ENCODE peak calls at places on chromosomes 6 and 20, in five cellular contexts. K is pancreas, V is heart right ventricle, O is cardiac muscle cell, R is WERI-Rb-1. B is an unnamed sample.

GRCh38 chr6:44230034-44230675 is 6.8 kb downstream of the SLC29A1 start:
- DNase-seq in V (no peak), O (no peak), R (no peak), K (no peak), B (no peak)

GRCh38 chr20:62365814-62366369 is 1.2 kb downstream of the LAMA5 start:
- DNase-seq in K (peak; percentile 56), R (peak; percentile 74), V (no peak), O (peak; percentile 55), B (peak; percentile 84)

GRCh38 chr6:51025082-51025777 is 206.6 kb downstream of the TFAP2B start:
- DNase-seq in K (no peak), R (no peak), O (no peak), V (no peak), B (no peak)

GRCh38 chr20:53949319-53949839 is 121.0 kb downstream of the BCAS1 start:
- DNase-seq in K (no peak), O (no peak), V (peak; percentile 38), R (no peak), B (no peak)

GRCh38 chr6:36818741-36819140 is 20.5 kb downstream of the CPNE5 start:
- DNase-seq in V (no peak), K (no peak), R (no peak), O (no peak), B (no peak)

GRCh38 chr20:25058051-25058796 is at the start of gene ACSS1:
- DNase-seq in V (peak; percentile 80), K (peak; percentile 75), R (peak; percentile 39), O (no peak), B (peak; percentile 68)

GRCh38 chr6:125668071-125668470 is 81.4 kb upstream of the HEY2 start:
- DNase-seq in O (no peak), V (no peak), K (no peak), R (no peak), B (no peak)

GRCh38 chr20:2102585-2103453 is 1.2 kb downstream of the STK35 start:
- DNase-seq in O (peak; percentile 93), K (peak; percentile 84), V (peak; percentile 87), R (peak; percentile 84), B (peak; percentile 94)

GRCh38 chr20:1034420-1034799 is 32.3 kb upstream of the RSPO4 start:
- DNase-seq in R (no peak), V (no peak), K (no peak), O (no peak), B (no peak)

GRCh38 chr6:111773501-111774345 is 99.5 kb downstream of the FYN start:
- DNase-seq in V (no peak), O (no peak), K (no peak), R (no peak), B (no peak)

GRCh38 chr6:159052720-159053119 is 7.9 kb upstream of the TAGAP start:
- DNase-seq in O (no peak), V (no peak), K (no peak), R (no peak), B (no peak)

GRCh38 chr6:116779569-116780164 is 14.1 kb upstream of the FAM162B start:
- DNase-seq in R (no peak), O (peak; percentile 52), V (no peak), K (no peak), B (peak; percentile 70)

GRCh38 chr20:24470782-24471582 is 1.6 kb downstream of the SYNDIG1 start:
- DNase-seq in O (peak; percentile 23), R (peak; percentile 67), K (no peak), V (no peak), B (no peak)

GRCh38 chr20:47870475-47870874 is 85.2 kb upstream of the SULF2 start:
- DNase-seq in R (no peak), O (no peak), K (no peak), V (no peak), B (no peak)

GRCh38 chr6:35663447-35664235 is 25.1 kb downstream of the FKBP5 start:
- DNase-seq in R (no peak), K (no peak), O (peak; percentile 33), V (no peak), B (no peak)

GRCh38 chr20:63123326-63123725 is 92.6 kb downstream of the YTHDF1 start:
- DNase-seq in R (peak; percentile 2), V (peak; percentile 3), K (no peak), O (no peak), B (no peak)

GRCh38 chr20:63501818-63502670 is 3.2 kb upstream of the EEF1A2 start:
- DNase-seq in R (peak; percentile 84), O (peak; percentile 94), K (peak; percentile 62), V (peak; percentile 71), B (no peak)

GRCh38 chr6:163404825-163405265 is 9.7 kb upstream of the QKI start:
- DNase-seq in V (peak; percentile 27), R (no peak), O (peak; percentile 35), K (no peak), B (no peak)

GRCh38 chr6:11824986-11825385 is 46.4 kb upstream of the ADTRP start:
- DNase-seq in R (no peak), K (no peak), O (no peak), V (no peak), B (no peak)

GRCh38 chr20:5000263-5001173 is 792 bp downstream of the SLC23A2 start:
- DNase-seq in R (peak; percentile 59), K (peak; percentile 37), O (peak; percentile 27), V (peak; percentile 36), B (peak; percentile 34)

GRCh38 chr20:58722877-58723627 is 30.5 kb downstream of the NPEPL1 start:
- DNase-seq in R (no peak), K (no peak), V (no peak), O (no peak), B (no peak)

GRCh38 chr20:38825901-38826625 is 20.6 kb downstream of the PPP1R16B start:
- DNase-seq in K (no peak), V (no peak), R (peak; percentile 73), O (peak; percentile 76), B (peak; percentile 57)

GRCh38 chr20:51372176-51372803 is 170.2 kb downstream of the NFATC2 start:
- DNase-seq in R (peak; percentile 33), O (peak; percentile 87), K (peak; percentile 71), V (peak; percentile 54), B (peak; percentile 87)

GRCh38 chr6:35736293-35736894 is 438 bp upstream of the ARMC12 start:
- DNase-seq in V (peak; percentile 77), K (peak; percentile 75), O (peak; percentile 75), R (peak; percentile 88), B (peak; percentile 78)

GRCh38 chr6:26158581-26159416 is 71.6 kb downstream of the HFE start:
- DNase-seq in O (peak; percentile 30), R (peak; percentile 65), V (peak; percentile 42), K (peak; percentile 64), B (peak; percentile 66)

DNA sequence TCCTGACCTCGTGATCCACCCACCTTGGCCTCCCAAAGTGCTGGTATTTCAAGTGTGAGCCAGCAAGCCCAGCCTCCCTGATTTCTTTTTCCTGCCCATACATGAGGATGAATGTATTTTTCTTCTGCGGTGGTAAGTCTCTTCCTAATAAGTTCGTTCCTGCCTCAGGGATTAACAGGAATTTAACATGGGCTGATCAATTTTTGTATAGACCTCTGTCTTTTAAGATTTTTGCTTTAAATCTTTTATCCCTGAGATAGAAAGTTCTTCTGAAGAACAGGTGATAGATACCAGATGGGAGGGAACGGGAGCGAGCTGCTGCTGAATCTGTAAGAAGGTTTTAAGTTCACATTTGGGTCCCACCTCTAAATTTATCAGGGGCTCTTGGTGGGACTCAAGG is 7.0 kb upstream of the ZNFX1 start:
- DNase-seq in V (no peak), O (no peak), R (no peak), K (no peak), B (no peak)
- H3K9me3 ChIP-seq in V (peaks cover 64% of the 10 kb centered on the region), O (no peaks in the 10 kb centered on the region), R (peaks cover 12% of the 10 kb centered on the region), K (no peaks in the 10 kb centered on the region), B (no peaks in the 10 kb centered on the region)

GRCh38 chr20:56094228-56094627 is 88.9 kb upstream of the CBLN4 start:
- DNase-seq in K (no peak), R (no peak), V (no peak), O (no peak), B (no peak)

GRCh38 chr20:56091635-56092180 is 86.4 kb upstream of the CBLN4 start:
- DNase-seq in K (no peak), O (no peak), V (no peak), R (no peak), B (no peak)

DNA sequence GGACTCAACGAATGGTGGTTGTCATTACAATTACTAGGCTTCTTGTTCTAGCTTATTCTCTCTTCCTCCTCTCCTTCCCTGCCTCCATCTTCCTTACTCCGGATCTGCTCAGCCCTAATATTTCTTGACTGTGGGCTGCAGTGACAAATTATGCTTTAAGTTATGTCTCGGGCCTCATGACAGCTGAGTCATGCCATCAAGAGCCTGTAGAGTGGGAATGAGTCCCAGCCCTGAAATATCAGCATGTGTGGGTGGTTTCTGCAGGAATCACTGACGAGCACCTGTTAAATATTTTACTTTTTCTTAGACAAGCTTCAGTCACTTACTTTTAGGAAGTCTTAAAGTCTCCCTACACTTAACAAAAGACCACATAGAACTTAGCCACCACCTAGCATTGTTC is 83.1 kb upstream of the CBLN4 start:
- DNase-seq in R (no peak), K (no peak), O (no peak), V (no peak), B (no peak)
- H3K9me3 ChIP-seq in R (no peaks in the 10 kb centered on the region), K (no peaks in the 10 kb centered on the region), O (no peaks in the 10 kb centered on the region), V (peaks cover 7% of the 10 kb centered on the region), B (no peaks in the 10 kb centered on the region)

GRCh38 chr6:169417101-169417500 is 163.5 kb upstream of the THBS2 start:
- DNase-seq in K (no peak), R (no peak), O (no peak), V (no peak), B (no peak)
- H3K9me3 ChIP-seq in K (no peaks in the 10 kb centered on the region), R (no peaks in the 10 kb centered on the region), O (no peaks in the 10 kb centered on the region), V (peaks cover 30% of the 10 kb centered on the region), B (no peaks in the 10 kb centered on the region)

GRCh38 chr6:99607416-99608036 is 893 bp downstream of the PRDM13 start:
- DNase-seq in V (no peak), O (no peak), K (no peak), R (no peak), B (no peak)
- H3K9me3 ChIP-seq in V (no peaks in the 10 kb centered on the region), O (no peaks in the 10 kb centered on the region), K (no peaks in the 10 kb centered on the region), R (no peaks in the 10 kb centered on the region), B (no peaks in the 10 kb centered on the region)

DNA sequence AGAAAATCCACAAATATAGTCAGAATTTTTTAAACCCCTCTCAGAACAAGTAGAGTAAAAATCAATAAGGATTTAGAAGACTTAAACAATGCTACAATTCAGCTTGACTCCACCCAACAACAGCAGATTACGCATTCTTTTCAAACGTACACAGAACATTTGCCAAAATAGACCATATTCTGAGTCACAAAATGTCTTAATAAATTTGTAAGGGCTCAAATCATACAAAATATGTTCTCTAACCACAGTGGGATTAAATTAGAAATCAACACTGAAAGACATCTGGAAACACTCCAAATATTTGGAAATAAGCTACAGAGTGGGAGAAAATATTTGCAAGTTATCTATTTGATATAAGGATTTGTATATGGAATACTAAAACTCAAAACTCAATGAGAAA is 164.2 kb upstream of the AKAP12 start:
- DNase-seq in K (no peak), V (no peak), O (no peak), R (no peak), B (no peak)
- H3K9me3 ChIP-seq in K (no peaks in the 10 kb centered on the region), V (peaks cover 9% of the 10 kb centered on the region), O (no peaks in the 10 kb centered on the region), R (no peaks in the 10 kb centered on the region), B (no peaks in the 10 kb centered on the region)

GRCh38 chr6:130991422-130992144 is 71.5 kb downstream of the EPB41L2 start:
- DNase-seq in K (no peak), R (no peak), V (no peak), O (no peak), B (no peak)
- H3K9me3 ChIP-seq in K (no peaks in the 10 kb centered on the region), R (no peaks in the 10 kb centered on the region), V (no peaks in the 10 kb centered on the region), O (no peaks in the 10 kb centered on the region), B (no peaks in the 10 kb centered on the region)

DNA sequence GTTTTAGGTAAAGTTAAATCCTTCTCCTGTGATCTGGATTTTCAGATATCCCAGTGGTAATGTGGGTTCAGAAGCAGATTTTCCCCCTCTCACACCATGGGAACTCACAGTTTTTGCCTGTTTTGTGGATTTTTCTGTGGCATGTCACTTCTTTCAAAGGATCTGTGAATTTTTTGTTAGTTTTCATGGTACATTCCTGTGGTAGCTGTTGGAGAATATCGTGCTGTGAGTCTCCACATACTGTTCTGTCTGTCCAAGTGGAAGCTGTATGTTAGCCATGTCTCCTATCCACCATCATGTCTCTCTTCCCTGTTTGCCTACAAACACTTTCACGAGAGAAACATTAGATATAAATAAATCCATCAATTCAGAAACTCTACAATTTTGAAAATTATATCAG is 378.7 kb upstream of the ADGRB3 start:
- DNase-seq in R (no peak), O (no peak), V (no peak), K (no peak), B (no peak)
- H3K9me3 ChIP-seq in R (no peaks in the 10 kb centered on the region), O (no peaks in the 10 kb centered on the region), V (peaks cover 39% of the 10 kb centered on the region), K (no peaks in the 10 kb centered on the region), B (no peaks in the 10 kb centered on the region)

B was measured in hepatocyte.